ENCODE peak calls at places on chromosome 22, in six cellular contexts. Y is occipital lobe; K is stimulated activated naive CD8-positive, alpha-beta T cell treated with anti-CD3 and anti-CD28 coated beads, Interleukin-15, Interleukin-2, amounts not matched to agents 100 U/mL and 50 U/mL, for 24 hours; B is HT-29; A is A549; V is mucosa of gallbladder. R is an unnamed sample.

GRCh38 chr22:38031491-38031890 is 25.7 kb upstream of the PICK1 start:
- DNase-seq in K (no peak), B (no peak), V (no peak), Y (no peak), A (no peak), R (no peak)

GRCh38 chr22:32411388-32411787 is 659 bp downstream of the RTCB start:
- DNase-seq in B (peak), Y (no peak), A (no peak), V (no peak), K (no peak), R (no peak)

GRCh38 chr22:29782061-29782845 is 15.1 kb downstream of the UQCR10 start:
- DNase-seq in K (no peak), Y (peak), V (peak), A (no peak), B (no peak), R (no peak)

GRCh38 chr22:33969052-33969451 is 48.8 kb upstream of the LARGE1 start:
- DNase-seq in A (no peak), Y (no peak), V (no peak), B (peak), K (no peak), R (no peak)

GRCh38 chr22:37119872-37120271 is 10.4 kb upstream of the TMPRSS6 start:
- DNase-seq in B (no peak), V (no peak), Y (no peak), A (no peak), K (no peak), R (no peak)

GRCh38 chr22:47213571-47214230 is 451.3 kb downstream of the TBC1D22A start:
- DNase-seq in Y (no peak), K (peak), A (peak), V (no peak), B (peak), R (peak)

GRCh38 chr22:46367707-46368191 is 32.2 kb downstream of the TRMU start:
- DNase-seq in Y (no peak), A (peak), K (peak), B (peak), V (peak), R (peak)

GRCh38 chr22:32037236-32037635 is 5.8 kb upstream of the SLC5A1 start:
- DNase-seq in V (no peak), A (no peak), Y (no peak), K (no peak), B (no peak), R (no peak)

GRCh38 chr22:48155446-48155845 is 1393.0 kb downstream of the TBC1D22A start:
- DNase-seq in A (no peak), Y (no peak), B (no peak), V (no peak), K (no peak), R (no peak)

GRCh38 chr22:23072035-23072910 is 2.0 kb downstream of the GNAZ start:
- DNase-seq in V (no peak), A (no peak), B (no peak), Y (no peak), K (no peak), R (no peak)

GRCh38 chr22:17868771-17869170 is 94.5 kb upstream of the BID start:
- DNase-seq in B (no peak), A (no peak), K (no peak), V (no peak), Y (no peak), R (no peak)

GRCh38 chr22:36334838-36335603 is 52.7 kb downstream of the MYH9 start:
- DNase-seq in B (no peak), V (no peak), A (no peak), K (no peak), Y (peak), R (no peak)

GRCh38 chr22:34841321-34841901 is 224.5 kb upstream of the ISX start:
- DNase-seq in V (no peak), A (no peak), B (no peak), K (no peak), Y (no peak), R (no peak)

GRCh38 chr22:40410272-40410671 is 39.9 kb downstream of the SGSM3 start:
- DNase-seq in A (no peak), K (no peak), B (peak), Y (no peak), V (no peak), R (no peak)

GRCh38 chr22:32964411-32965057 is 93.6 kb downstream of the SYN3 start:
- DNase-seq in V (no peak), B (no peak), K (no peak), Y (no peak), A (no peak), R (no peak)

GRCh38 chr22:17264321-17265052 is 45.3 kb upstream of the ADA2 start:
- DNase-seq in B (no peak), Y (no peak), V (no peak), A (no peak), K (no peak), R (no peak)

GRCh38 chr22:43789452-43789851 is 22.7 kb downstream of the EFCAB6 start:
- DNase-seq in B (no peak), K (no peak), Y (no peak), V (peak), A (peak), R (no peak)

GRCh38 chr22:48979482-48979881 is 848.2 kb downstream of the BRD1 start:
- DNase-seq in K (no peak), A (peak), B (peak), Y (no peak), V (no peak), R (no peak)

GRCh38 chr22:38760477-38761201 is 4.8 kb upstream of the SUN2 start:
- DNase-seq in A (no peak), B (no peak), K (no peak), Y (no peak), V (no peak), R (no peak)

GRCh38 chr22:47618180-47618579 is 855.7 kb downstream of the TBC1D22A start:
- DNase-seq in K (no peak), V (no peak), A (no peak), B (no peak), Y (no peak), R (no peak)

GRCh38 chr22:48849963-48850657 is 977.6 kb downstream of the BRD1 start:
- DNase-seq in V (no peak), Y (no peak), K (no peak), A (no peak), B (no peak), R (no peak)

GRCh38 chr22:32720924-32721323 is 80.6 kb upstream of the TIMP3 start:
- DNase-seq in V (no peak), B (peak), A (no peak), Y (no peak), K (no peak), R (no peak)

GRCh38 chr22:24426859-24427499 is 420 bp upstream of the ADORA2A start:
- DNase-seq in Y (no peak), K (no peak), A (no peak), B (no peak), V (no peak), R (no peak)

GRCh38 chr22:21975273-21975672 is 7.3 kb downstream of the TOP3B start:
- DNase-seq in B (no peak), A (no peak), K (no peak), Y (no peak), V (no peak), R (no peak)

GRCh38 chr22:49326558-49326957 is 501.1 kb downstream of the BRD1 start:
- DNase-seq in B (no peak), V (peak), Y (no peak), K (no peak), A (no peak), R (no peak)

GRCh38 chr22:29813126-29813525 is 24.9 kb downstream of the ASCC2 start:
- DNase-seq in V (no peak), K (no peak), Y (no peak), A (no peak), B (no peak), R (no peak)

R was measured in Panc1.